ENCODE peak calls at places on chromosomes 12 and 14, in five cellular contexts. K is naive thymus-derived CD4-positive, alpha-beta T cell; E is small intestine; D is uterus; M is breast epithelium. R is an unnamed sample.

GRCh38 chr12:6817662-6818157 is 3.9 kb upstream of the GPR162 start:
- DNase-seq in K (no peak), E (no peak), D (no peak), M (no peak), R (no peak)

GRCh38 chr14:64724578-64724930 is 20.3 kb downstream of the PLEKHG3 start:
- DNase-seq in K (no peak), E (no peak), D (no peak), M (no peak), R (no peak)

GRCh38 chr12:114616081-114616480 is 67.9 kb downstream of the TBX3 start:
- DNase-seq in K (no peak), E (no peak), D (no peak), M (no peak), R (no peak)

GRCh38 chr12:113186033-113186365 is 478 bp downstream of the RITA1 start:
- DNase-seq in K (no peak), E (peak; percentile 42), D (no peak), M (no peak), R (no peak)

GRCh38 chr14:102473559-102473958 is 36.0 kb downstream of the ANKRD9 start:
- DNase-seq in K (no peak), E (no peak), D (no peak), M (no peak), R (no peak)

GRCh38 chr14:22249775-22250174 is 339.2 kb downstream of the DAD1 start:
- DNase-seq in K (no peak), E (no peak), D (no peak), M (no peak), R (no peak)

GRCh38 chr12:117530796-117531195 is 169.4 kb upstream of the NOS1 start:
- DNase-seq in K (no peak), E (no peak), D (no peak), M (no peak), R (no peak)

GRCh38 chr12:91404362-91404899 is 221.8 kb upstream of the DCN start:
- DNase-seq in K (no peak), E (no peak), D (no peak), M (no peak), R (no peak)

GRCh38 chr12:94740601-94741362 is 90.4 kb upstream of the TMCC3 start:
- DNase-seq in K (no peak), E (no peak), D (no peak), M (no peak), R (no peak)

GRCh38 chr12:94745562-94745961 is 95.2 kb upstream of the TMCC3 start:
- DNase-seq in K (no peak), E (no peak), D (no peak), M (no peak), R (no peak)

GRCh38 chr12:94748726-94749421 is 98.5 kb upstream of the TMCC3 start:
- DNase-seq in K (no peak), E (no peak), D (no peak), M (no peak), R (no peak)

GRCh38 chr12:94743174-94743573 is 92.8 kb upstream of the TMCC3 start:
- DNase-seq in K (no peak), E (no peak), D (no peak), M (no peak), R (no peak)
- H3K27me3 ChIP-seq in K (no peaks in the 10 kb centered on the region), E (peaks cover 3% of the 10 kb centered on the region), D (no peaks in the 10 kb centered on the region), M (no peaks in the 10 kb centered on the region), R (no peaks in the 10 kb centered on the region)

GRCh38 chr14:74954947-74955228 is 509 bp downstream of the PGF start:
- DNase-seq in K (no peak), E (no peak), D (no peak), M (no peak), R (no peak)

GRCh38 chr14:74956000-74956279 is 543 bp upstream of the PGF start:
- DNase-seq in K (no peak), E (no peak), D (no peak), M (no peak), R (no peak)

GRCh38 chr14:74955229-74955999 is at the start of gene PGF:
- DNase-seq in K (peak; percentile 15), E (peak; percentile 59), D (peak; percentile 78), M (no peak), R (peak; percentile 78)

GRCh38 chr14:74954232-74954946 is 1.0 kb downstream of the PGF start:
- DNase-seq in K (no peak), E (no peak), D (no peak), M (no peak), R (no peak)

GRCh38 chr14:74956280-74957072 is 1.1 kb upstream of the PGF start:
- DNase-seq in K (no peak), E (no peak), D (no peak), M (no peak), R (no peak)
- H3K27me3 ChIP-seq in K (peaks cover 8% of the 10 kb centered on the region), E (no peaks in the 10 kb centered on the region), D (no peaks in the 10 kb centered on the region), M (no peaks in the 10 kb centered on the region), R (no peaks in the 10 kb centered on the region)

GRCh38 chr12:132190834-132191500 is 46.7 kb downstream of the NOC4L start:
- DNase-seq in K (no peak), E (peak; percentile 36), D (no peak), M (no peak), R (no peak)
- H3K27me3 ChIP-seq in K (no peaks in the 10 kb centered on the region), E (no peaks in the 10 kb centered on the region), D (no peaks in the 10 kb centered on the region), M (no peaks in the 10 kb centered on the region), R (no peaks in the 10 kb centered on the region)

GRCh38 chr12:132433641-132434395 is 56.1 kb upstream of the FBRSL1 start:
- DNase-seq in K (no peak), E (peak; percentile 58), D (no peak), M (peak; percentile 69), R (no peak)
- H3K27me3 ChIP-seq in K (no peaks in the 10 kb centered on the region), E (no peaks in the 10 kb centered on the region), D (no peaks in the 10 kb centered on the region), M (peaks cover 16% of the 10 kb centered on the region), R (no peaks in the 10 kb centered on the region)

GRCh38 chr12:111031956-111032919 is 111.9 kb upstream of the MYL2 start:
- DNase-seq in K (no peak), E (no peak), D (no peak), M (no peak), R (no peak)
- H3K27me3 ChIP-seq in K (peaks cover 33% of the 10 kb centered on the region), E (peaks cover 18% of the 10 kb centered on the region), D (peaks cover 32% of the 10 kb centered on the region), M (peaks cover 77% of the 10 kb centered on the region), R (peaks cover 38% of the 10 kb centered on the region)

DNA sequence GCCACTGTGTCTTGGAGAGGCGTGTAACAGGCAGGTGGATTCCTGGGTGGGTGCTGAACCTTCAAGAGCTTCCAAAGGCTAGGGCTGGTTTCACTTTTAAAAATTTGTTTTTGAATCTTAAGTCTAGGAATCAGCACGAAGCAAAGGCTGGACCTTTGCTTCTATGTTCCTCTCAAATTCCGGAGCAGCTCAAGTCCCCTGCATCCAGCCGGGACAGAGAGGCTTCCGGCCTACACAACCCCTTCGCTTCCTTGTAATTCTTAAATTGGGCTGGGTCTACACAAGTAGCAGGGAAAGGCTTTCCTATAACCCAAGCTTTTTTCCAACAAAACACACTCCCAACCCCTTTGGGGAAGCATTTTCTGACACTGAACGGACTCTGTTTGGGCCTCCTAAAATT is 8.3 kb downstream of the HOXC12 start:
- DNase-seq in K (no peak), E (no peak), D (no peak), M (no peak), R (no peak)
- H3K27me3 ChIP-seq in K (peaks cover 78% of the 10 kb centered on the region), E (peaks cover 3% of the 10 kb centered on the region), D (peaks cover 95% of the 10 kb centered on the region), M (peaks cover 99% of the 10 kb centered on the region), R (peaks cover 97% of the 10 kb centered on the region)

GRCh38 chr12:75579552-75579951 is 68.1 kb upstream of the KRR1 start:
- DNase-seq in K (no peak), E (no peak), D (no peak), M (no peak), R (no peak)
- H3K27me3 ChIP-seq in K (no peaks in the 10 kb centered on the region), E (no peaks in the 10 kb centered on the region), D (no peaks in the 10 kb centered on the region), M (no peaks in the 10 kb centered on the region), R (no peaks in the 10 kb centered on the region)

GRCh38 chr12:55001198-55001827 is 16.8 kb upstream of the TESPA1 start:
- DNase-seq in K (no peak), E (no peak), D (no peak), M (no peak), R (no peak)

GRCh38 chr12:54997914-54998507 is 13.4 kb upstream of the TESPA1 start:
- DNase-seq in K (no peak), E (no peak), D (no peak), M (no peak), R (no peak)

GRCh38 chr12:54998958-54999510 is 14.5 kb upstream of the TESPA1 start:
- DNase-seq in K (no peak), E (no peak), D (no peak), M (no peak), R (no peak)

DNA sequence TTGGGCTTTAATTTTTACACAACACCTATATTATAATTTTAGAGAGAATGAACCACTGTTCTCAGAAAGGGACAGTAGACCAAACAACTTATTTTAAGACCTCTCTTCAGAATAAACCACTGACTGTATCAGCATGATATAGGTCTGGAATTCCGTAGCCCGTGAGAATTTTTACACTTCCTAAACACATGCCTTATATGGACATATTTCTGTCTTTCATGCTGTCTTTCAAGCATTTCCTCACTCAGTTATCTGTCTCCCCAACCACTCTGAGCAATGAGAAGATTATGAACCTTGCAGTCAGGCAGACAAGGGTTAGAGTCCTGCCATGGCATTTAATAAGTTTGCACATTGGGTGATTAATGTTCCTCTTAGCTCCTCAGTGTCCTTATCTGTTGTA is 17.4 kb upstream of the NEUROD4 start:
- DNase-seq in K (no peak), E (no peak), D (no peak), M (no peak), R (no peak)
- H3K27me3 ChIP-seq in K (no peaks in the 10 kb centered on the region), E (no peaks in the 10 kb centered on the region), D (no peaks in the 10 kb centered on the region), M (no peaks in the 10 kb centered on the region), R (no peaks in the 10 kb centered on the region)

R was measured in colonic mucosa.